ENCODE peak calls at places on chromosome 2, in four cellular contexts. R is MM.1S, Q is GM23248, O is PC-3. B is an unnamed sample.

GRCh38 chr2:19474128-19474527 is 115.7 kb upstream of the OSR1 start:
- DNase-seq in R (peak; percentile 92), Q (peak; percentile 63), O (peak; percentile 60), B (no peak)

GRCh38 chr2:109295781-109296117 is 166.7 kb downstream of the SH3RF3 start:
- DNase-seq in Q (no peak), O (no peak), R (peak; percentile 81), B (no peak)

GRCh38 chr2:190858817-190859216 is 21.8 kb upstream of the GLS start:
- DNase-seq in R (no peak), Q (peak; percentile 92), O (peak; percentile 70), B (no peak)

GRCh38 chr2:136005462-136006205 is 20.2 kb upstream of the DARS1 start:
- DNase-seq in O (no peak), Q (no peak), R (peak; percentile 67), B (peak; percentile 49)

GRCh38 chr2:174158003-174158402 is 90.3 kb downstream of the OLA1 start:
- DNase-seq in R (peak; percentile 58), O (peak; percentile 70), Q (peak; percentile 57), B (peak; percentile 54)

GRCh38 chr2:20486571-20486970 is 39.7 kb downstream of the RHOB start:
- DNase-seq in Q (no peak), O (no peak), R (no peak), B (no peak)

GRCh38 chr2:9769171-9770005 is 73.9 kb upstream of the TAF1B start:
- DNase-seq in O (no peak), Q (no peak), R (no peak), B (no peak)

GRCh38 chr2:140893685-140894084 is 1237.1 kb downstream of the LRP1B start:
- DNase-seq in O (peak; percentile 88), R (no peak), Q (peak; percentile 81), B (no peak)

GRCh38 chr2:129366263-129366662 is 613.2 kb upstream of the RAB6C start:
- DNase-seq in O (no peak), R (no peak), Q (no peak), B (no peak)

GRCh38 chr2:203080447-203080846 is 65.8 kb downstream of the NBEAL1 start:
- DNase-seq in O (no peak), Q (no peak), R (no peak), B (no peak)

GRCh38 chr2:101428413-101429176 is 41.3 kb upstream of the CREG2 start:
- DNase-seq in R (no peak), Q (no peak), O (no peak), B (no peak)

GRCh38 chr2:219418155-219418569 is at the start of gene DES:
- DNase-seq in R (no peak), O (no peak), Q (peak; percentile 61), B (no peak)

GRCh38 chr2:242022550-242023290 is 153.2 kb downstream of the RTP5 start:
- DNase-seq in Q (no peak), R (no peak), O (no peak), B (peak; percentile 11)

GRCh38 chr2:219461061-219461514 is 26.4 kb downstream of the SPEG start:
- DNase-seq in R (no peak), O (no peak), Q (no peak), B (peak; percentile 18)

GRCh38 chr2:217711236-217711635 is 291.6 kb downstream of the TNS1 start:
- DNase-seq in R (no peak), Q (peak; percentile 45), O (no peak), B (no peak)

GRCh38 chr2:28102455-28102874 is 211.9 kb downstream of the BABAM2 start:
- DNase-seq in R (no peak), Q (peak; percentile 80), O (no peak), B (no peak)

GRCh38 chr2:121856358-121856757 is 100.9 kb downstream of the TSN start:
- DNase-seq in O (no peak), Q (no peak), R (no peak), B (no peak)

GRCh38 chr2:200618590-200619021 is 32.8 kb downstream of the AOX1 start:
- DNase-seq in Q (peak; percentile 61), O (peak; percentile 34), R (no peak), B (peak; percentile 45)

GRCh38 chr2:235553291-235553690 is 59.4 kb downstream of the AGAP1 start:
- DNase-seq in Q (no peak), R (no peak), O (no peak), B (no peak)

GRCh38 chr2:1588051-1588993 is 156.0 kb downstream of the PXDN start:
- DNase-seq in R (no peak), O (no peak), Q (no peak), B (no peak)

GRCh38 chr2:10253596-10254372 is 48.9 kb upstream of the HPCAL1 start:
- DNase-seq in Q (no peak), R (no peak), O (no peak), B (no peak)

GRCh38 chr2:139969301-139969700 is 1189.1 kb upstream of the NXPH2 start:
- DNase-seq in O (no peak), Q (no peak), R (no peak), B (no peak)

GRCh38 chr2:192128655-192129054 is 66.1 kb downstream of the TMEFF2 start:
- DNase-seq in R (no peak), Q (peak; percentile 20), O (no peak), B (no peak)

GRCh38 chr2:219269362-219270054 is 9.7 kb upstream of the DNAJB2 start:
- DNase-seq in Q (no peak), O (no peak), R (no peak), B (no peak)

GRCh38 chr2:54206596-54206995 is 49.4 kb downstream of the TSPYL6 start:
- DNase-seq in R (peak; percentile 21), O (peak; percentile 68), Q (peak; percentile 62), B (peak; percentile 49)

GRCh38 chr2:169683054-169683424 is 11.2 kb downstream of the CFAP210 start:
- DNase-seq in O (peak; percentile 72), R (no peak), Q (no peak), B (no peak)

GRCh38 chr2:210195066-210195852 is 24.1 kb upstream of the KANSL1L start:
- DNase-seq in R (peak; percentile 66), O (peak; percentile 60), Q (peak; percentile 73), B (peak; percentile 68)

GRCh38 chr2:151237422-151238012 is 24.1 kb downstream of the RBM43 start:
- DNase-seq in R (no peak), Q (peak; percentile 72), O (peak; percentile 69), B (no peak)
- TF ChIP-seq EZH2phosphoT487 in R (no peak), Q (no peak), O (no peak), B (no peak)

GRCh38 chr2:171513719-171514160 is 8.5 kb upstream of the CYBRD1 start:
- DNase-seq in O (no peak), Q (no peak), R (peak; percentile 52), B (peak; percentile 36)

GRCh38 chr2:171514908-171515582 is 7.2 kb upstream of the CYBRD1 start:
- DNase-seq in O (no peak), Q (no peak), R (no peak), B (no peak)

GRCh38 chr2:171512683-171513082 is 9.6 kb upstream of the CYBRD1 start:
- DNase-seq in Q (no peak), R (no peak), O (no peak), B (no peak)

GRCh38 chr2:171505374-171505773 is 16.9 kb upstream of the CYBRD1 start:
- DNase-seq in Q (peak; percentile 38), R (no peak), O (no peak), B (no peak)

GRCh38 chr2:171509945-171510731 is 12.1 kb upstream of the CYBRD1 start:
- DNase-seq in Q (peak; percentile 10), R (peak; percentile 40), O (no peak), B (no peak)
- H3K4me3 ChIP-seq in Q (no peak overlapping the region), R (peak overlapping the region; percentile 20), O (no peak overlapping the region), B (no peak overlapping the region)

GRCh38 chr2:73423913-73424312 is 38.3 kb downstream of the ALMS1 start:
- DNase-seq in R (no peak), Q (no peak), O (no peak), B (no peak)

GRCh38 chr2:73415906-73416305 is 30.3 kb downstream of the ALMS1 start:
- DNase-seq in O (peak; percentile 4), R (no peak), Q (peak; percentile 51), B (no peak)

GRCh38 chr2:73414651-73415050 is 29.0 kb downstream of the ALMS1 start:
- DNase-seq in O (no peak), Q (peak; percentile 40), R (no peak), B (no peak)

GRCh38 chr2:73418343-73418742 is 32.7 kb downstream of the ALMS1 start:
- DNase-seq in Q (peak; percentile 95), R (no peak), O (no peak), B (no peak)
- TF ChIP-seq EZH2phosphoT487 in Q (no peak), R (no peak), O (no peak), B (no peak)

DNA sequence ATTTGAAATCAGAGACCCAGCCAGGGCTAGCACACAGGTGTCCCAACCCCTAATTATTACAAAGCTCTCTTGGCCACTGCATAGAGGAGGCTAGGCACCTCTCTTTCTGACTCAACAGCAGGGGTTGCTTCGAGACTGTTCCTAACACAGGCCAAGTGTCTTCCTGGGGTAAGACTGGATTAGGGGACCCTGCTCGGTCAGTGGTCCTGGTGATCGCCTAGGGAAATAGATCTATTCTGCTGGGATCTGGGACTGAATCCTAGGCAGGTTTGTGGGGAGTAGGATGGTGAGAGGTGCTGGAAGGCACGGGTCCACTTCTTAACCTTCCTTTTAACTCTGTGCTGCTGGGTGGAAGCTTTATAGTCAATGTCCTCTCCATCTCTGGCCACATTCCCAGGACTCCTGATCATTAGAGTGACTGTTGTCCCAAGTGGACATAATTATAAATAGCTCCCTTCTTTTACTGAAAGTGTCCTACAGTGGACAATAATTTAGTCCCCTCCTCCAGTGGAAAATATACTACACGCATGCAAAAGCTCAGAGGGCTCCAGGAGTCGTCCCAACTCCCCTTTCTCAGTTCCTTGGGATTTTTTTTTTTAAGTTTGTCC is 1.4 kb upstream of the TRIB2 start:
- DNase-seq in Q (peak; percentile 16), O (no peak), R (no peak), B (no peak)
- H3K4me3 ChIP-seq in Q (no peak overlapping the region), O (peak overlapping the region; percentile 78), R (peak overlapping the region; percentile 84), B (peak overlapping the region; percentile 74)

DNA sequence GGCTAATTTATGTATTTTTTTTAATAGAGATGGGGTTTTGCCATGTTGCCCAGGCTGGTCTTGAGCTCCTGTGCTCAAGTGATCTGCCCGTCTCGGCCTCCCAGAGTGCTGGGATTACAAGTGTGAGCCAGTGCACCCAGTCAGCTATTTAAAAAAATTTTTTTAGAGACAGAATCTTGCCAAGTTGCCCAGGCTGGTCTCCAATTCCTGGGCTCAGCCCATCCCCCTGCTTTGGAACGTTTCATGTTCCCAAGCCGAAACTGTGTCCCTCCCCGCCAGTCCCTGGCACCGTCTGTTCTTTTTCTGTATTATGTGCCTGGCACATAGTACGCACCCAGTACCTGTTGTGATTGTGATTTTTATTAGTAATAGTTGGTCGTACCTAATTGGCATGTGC is 63.1 kb upstream of the MGAT5 start:
- DNase-seq in R (no peak), Q (no peak), O (no peak), B (no peak)
- TF ChIP-seq EZH2phosphoT487 in R (no peak), Q (no peak), O (no peak), B (no peak)

GRCh38 chr2:67329513-67329912 is 67.6 kb upstream of the ETAA1 start:
- DNase-seq in Q (no peak), R (no peak), O (no peak), B (no peak)
- H3K4me3 ChIP-seq in Q (no peak overlapping the region), R (no peak overlapping the region), O (no peak overlapping the region), B (no peak overlapping the region)